ENCODE peak calls at places on chromosome 13, in four cellular contexts. V, K, A and N are unnamed samples.

GRCh38 chr13:41496420-41497234 is 39.3 kb downstream of the RGCC start:
- DNase-seq in K (no peak), A (no peak), V (no peak), N (no peak)

GRCh38 chr13:95641961-95642621 is 2.4 kb downstream of the DZIP1 start:
- DNase-seq in V (no peak), A (peak), K (no peak), N (no peak)

GRCh38 chr13:105127732-105128131 is 1407.7 kb downstream of the EFNB2 start:
- DNase-seq in K (no peak), A (no peak), V (no peak), N (no peak)

GRCh38 chr13:79171131-79172061 is 234.7 kb downstream of the RBM26 start:
- DNase-seq in A (no peak), K (no peak), V (no peak), N (no peak)

GRCh38 chr13:102726430-102726829 is 31.6 kb upstream of the METTL21C start:
- DNase-seq in A (peak), K (no peak), V (no peak), N (no peak)

GRCh38 chr13:64723735-64724134 is 2506.4 kb downstream of the PCDH9 start:
- DNase-seq in A (peak), K (peak), V (peak), N (no peak)

GRCh38 chr13:25181597-25181996 is 9.5 kb upstream of the AMER2 start:
- DNase-seq in A (no peak), K (no peak), V (no peak), N (no peak)

GRCh38 chr13:31807090-31807541 is 67.8 kb downstream of the RXFP2 start:
- DNase-seq in A (no peak), K (no peak), V (no peak), N (no peak)

GRCh38 chr13:27406178-27406939 is 18.1 kb upstream of the GTF3A start:
- DNase-seq in A (peak), V (no peak), K (peak), N (peak)

GRCh38 chr13:109879338-109879737 is 93.0 kb upstream of the IRS2 start:
- DNase-seq in A (no peak), K (no peak), V (no peak), N (no peak)

GRCh38 chr13:47426126-47426849 is 529.4 kb upstream of the HTR2A start:
- DNase-seq in K (no peak), A (no peak), V (no peak), N (no peak)

GRCh38 chr13:26538363-26539317 is 18.8 kb upstream of the WASF3 start:
- DNase-seq in K (no peak), V (no peak), A (no peak), N (no peak)

GRCh38 chr13:26348966-26349365 is 95.0 kb downstream of the CDK8 start:
- DNase-seq in K (no peak), A (peak), V (no peak), N (peak)

GRCh38 chr13:77325371-77325941 is 1.4 kb downstream of the MYCBP2 start:
- DNase-seq in V (no peak), A (no peak), K (no peak), N (no peak)

DNA sequence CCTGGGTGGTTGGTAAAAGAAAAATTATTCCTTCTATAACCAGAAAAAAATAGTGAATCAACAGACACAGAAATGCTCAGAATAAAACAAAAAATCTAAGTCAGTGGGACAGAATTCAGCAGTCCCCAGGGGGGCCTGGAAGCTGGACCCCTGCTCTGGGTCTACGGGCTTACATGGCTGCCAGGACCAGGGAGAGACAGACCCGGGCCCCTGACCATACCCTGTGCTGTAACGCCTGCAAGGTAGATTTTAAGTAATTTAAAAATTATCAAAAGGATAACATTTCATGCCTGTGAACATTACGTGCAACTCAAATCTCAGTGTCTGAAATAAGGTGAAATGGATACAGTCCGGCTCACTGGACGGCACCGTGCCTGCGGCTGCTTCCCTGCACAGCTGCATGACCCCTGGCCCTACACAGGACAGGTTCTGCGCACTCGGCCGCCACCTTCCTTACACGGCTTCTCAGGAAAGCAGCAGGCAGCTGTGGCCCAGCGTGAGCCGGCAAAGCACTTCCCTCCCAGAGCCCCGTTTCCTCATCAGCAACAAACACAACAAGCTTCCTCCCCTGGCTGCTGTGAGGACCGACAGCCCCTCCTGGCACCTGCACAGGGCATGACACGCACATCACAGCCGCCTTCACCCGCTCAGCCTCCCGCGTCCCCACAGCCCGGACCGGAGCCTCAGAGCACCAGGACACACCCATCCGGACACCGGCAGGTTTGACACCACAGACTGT is 22.2 kb downstream of the RASA3 start:
- DNase-seq in A (no peak), K (no peak), V (no peak), N (no peak)
- TF ChIP-seq PHF8 in A (no peak), K (no peak), V (no peak), N (no peak)

DNA sequence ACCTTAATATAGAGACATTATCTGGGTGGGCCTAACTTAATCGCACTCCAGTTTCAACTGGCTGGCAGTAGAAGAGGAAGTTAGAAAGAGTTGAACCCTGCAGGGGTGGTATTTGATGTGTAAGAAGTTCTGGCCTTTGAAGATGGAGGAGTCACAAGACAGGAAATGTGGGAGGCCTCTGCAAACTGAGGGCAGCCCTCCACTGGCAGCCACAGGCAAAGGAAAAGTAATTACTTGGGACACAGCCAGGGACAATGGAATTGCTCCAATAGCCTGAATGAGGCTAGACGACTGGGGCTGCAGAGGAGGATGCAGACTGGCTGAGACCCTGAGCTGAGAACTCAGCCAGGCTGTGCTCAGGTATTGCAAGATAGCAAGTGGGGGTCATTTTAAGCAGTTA is 703.3 kb upstream of the ARGLU1 start:
- DNase-seq in V (peak), A (no peak), K (no peak), N (no peak)
- TF ChIP-seq PHF8 in V (no peak), A (no peak), K (no peak), N (no peak)

GRCh38 chr13:59478908-59479307 is 684.8 kb downstream of the DIAPH3 start:
- DNase-seq in A (no peak), K (no peak), V (no peak), N (no peak)
- TF ChIP-seq PHF8 in A (no peak), K (no peak), V (no peak), N (no peak)

GRCh38 chr13:21077360-21078353 is 16.3 kb upstream of the LATS2 start:
- DNase-seq in V (no peak), A (no peak), K (no peak), N (no peak)
- TF ChIP-seq PHF8 in V (no peak), A (no peak), K (no peak), N (no peak)

GRCh38 chr13:23574421-23574820 is 4.2 kb downstream of the TNFRSF19 start:
- DNase-seq in A (no peak), V (no peak), K (no peak), N (no peak)

GRCh38 chr13:23579886-23580706 is 9.9 kb downstream of the TNFRSF19 start:
- DNase-seq in V (no peak), A (no peak), K (no peak), N (no peak)

GRCh38 chr13:23579072-23579885 is 9.1 kb downstream of the TNFRSF19 start:
- DNase-seq in K (peak), V (peak), A (peak), N (peak)

GRCh38 chr13:23575632-23576031 is 5.4 kb downstream of the TNFRSF19 start:
- DNase-seq in K (no peak), V (no peak), A (no peak), N (no peak)

DNA sequence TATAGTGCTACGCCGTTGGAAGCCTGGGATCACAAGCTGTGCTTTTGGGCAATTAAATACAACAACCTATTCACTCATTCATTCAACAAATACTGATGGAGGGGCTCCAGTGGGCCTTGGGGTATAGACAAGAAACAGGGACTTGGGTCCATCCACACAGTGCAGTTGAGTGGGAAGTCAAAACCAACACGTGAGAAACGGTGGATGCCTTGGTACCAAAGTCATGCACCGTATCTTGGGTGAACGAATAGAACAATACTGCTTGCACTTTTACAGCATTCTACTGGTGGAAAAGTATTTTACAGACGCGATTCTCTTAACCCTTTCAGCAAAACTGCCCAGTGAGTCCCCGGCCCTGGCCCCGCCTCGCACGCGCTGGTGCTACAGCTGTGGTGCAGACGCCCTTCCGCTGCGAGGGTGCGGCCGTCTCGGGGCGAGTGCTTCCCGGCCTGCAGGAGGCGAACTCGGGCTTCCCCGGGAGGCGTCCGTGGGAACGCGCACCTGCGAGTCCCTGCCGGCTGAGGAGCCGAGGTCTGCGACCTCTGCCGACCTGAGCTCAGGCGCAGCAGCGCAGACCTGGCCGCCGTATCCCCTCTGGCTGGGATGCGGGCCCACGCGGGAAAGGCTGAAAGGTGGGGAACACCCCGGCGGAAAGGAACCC is 8.3 kb downstream of the TNFRSF19 start:
- DNase-seq in A (peak), K (peak), V (peak), N (peak)
- TF ChIP-seq PHF8 in A (peak), K (no peak), V (peak), N (no peak)

DNA sequence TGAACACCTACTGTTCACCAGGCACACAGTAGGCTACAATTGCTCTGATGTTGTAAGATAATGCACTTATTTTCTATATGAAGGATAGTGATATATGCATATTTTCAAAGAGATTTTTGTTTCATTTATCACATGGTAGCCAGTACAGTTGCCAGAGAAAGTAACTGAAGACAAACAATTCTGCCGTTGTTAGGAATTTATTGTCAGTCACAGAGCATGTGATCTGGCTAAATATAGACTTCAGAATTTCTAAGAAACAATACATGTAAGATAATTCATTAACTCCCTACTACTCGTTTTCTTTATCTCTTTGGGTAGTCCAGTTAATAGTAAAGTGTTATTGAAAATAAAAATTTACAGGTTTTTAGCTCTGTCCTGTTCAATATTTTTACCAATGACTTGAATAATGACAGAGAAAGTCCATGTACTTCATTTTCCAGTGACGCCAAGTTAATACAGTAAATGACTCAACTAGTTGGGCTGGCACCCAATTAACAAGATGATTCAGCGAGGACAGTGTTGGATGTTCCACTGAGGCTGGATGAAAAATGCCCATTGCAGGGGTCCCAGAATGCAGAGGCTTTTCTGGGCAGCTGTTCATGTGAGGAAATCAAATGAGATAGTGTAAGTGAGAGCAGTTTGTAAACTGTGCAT is 35.6 kb downstream of the GJA3 start:
- DNase-seq in V (no peak), K (no peak), A (no peak), N (no peak)
- TF ChIP-seq PHF8 in V (no peak), K (no peak), A (no peak), N (no peak)

GRCh38 chr13:114100446-114101320 is 31.7 kb downstream of the RASA3 start:
- DNase-seq in A (no peak), K (no peak), V (no peak), N (no peak)
- TF ChIP-seq PHF8 in A (no peak), K (no peak), V (no peak), N (no peak)

DNA sequence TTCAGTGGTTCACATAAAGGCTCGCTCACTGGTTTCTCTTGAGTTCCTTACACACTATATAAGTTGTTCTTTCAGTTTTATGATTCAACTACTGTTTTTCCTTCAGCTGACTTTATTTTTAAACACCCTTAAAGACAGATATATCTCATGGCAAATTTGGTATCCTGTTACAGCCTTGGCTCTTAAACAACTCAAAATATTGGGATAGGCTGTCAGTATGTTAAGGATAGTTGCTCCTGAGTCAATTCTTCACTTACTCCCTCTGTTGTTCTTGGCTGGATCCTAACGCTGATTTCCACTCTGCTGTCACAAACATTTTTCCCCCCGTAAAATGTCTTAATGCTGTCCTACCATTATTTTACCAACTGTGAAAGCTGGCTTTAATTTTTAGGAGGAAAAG is 1.2 kb downstream of the KCNRG start:
- DNase-seq in V (no peak), K (no peak), A (no peak), N (no peak)
- TF ChIP-seq PHF8 in V (no peak), K (no peak), A (no peak), N (no peak)

GRCh38 chr13:74227476-74228158 is 93.4 kb upstream of the KLF12 start:
- DNase-seq in V (no peak), K (no peak), A (peak), N (no peak)
- TF ChIP-seq PHF8 in V (no peak), K (no peak), A (no peak), N (no peak)